ENCODE peak calls at places on chromosomes 4 and X, in four cellular contexts. One of them, this sample, is unnamed.

GRCh38 chrX:46994096-46994495 is 81.9 kb downstream of the JADE3 start:
- DNase-seq in stimulated activated CD8-positive, alpha-beta memory T cell treated with anti-CD3 and anti-CD28 coated beads, Interleukin-4, amount 100 ng/mL, for 1 hour: no peak
- DNase-seq in skeletal muscle cell: no peak
- DNase-seq in activated CD4-positive, alpha-beta T cell treated with anti-CD3 and anti-CD28 coated beads for 48 hours: no peak
- DNase-seq in this sample: no peak

GRCh38 chr4:185892165-185892564 is 80.2 kb upstream of the SORBS2 start:
- DNase-seq in stimulated activated CD8-positive, alpha-beta memory T cell treated with anti-CD3 and anti-CD28 coated beads, Interleukin-4, amount 100 ng/mL, for 1 hour: no peak
- DNase-seq in skeletal muscle cell: no peak
- DNase-seq in activated CD4-positive, alpha-beta T cell treated with anti-CD3 and anti-CD28 coated beads for 48 hours: no peak
- DNase-seq in this sample: no peak

GRCh38 chr4:157045507-157046127 is 30.3 kb upstream of the GLRB start:
- DNase-seq in stimulated activated CD8-positive, alpha-beta memory T cell treated with anti-CD3 and anti-CD28 coated beads, Interleukin-4, amount 100 ng/mL, for 1 hour: no peak
- DNase-seq in skeletal muscle cell: peak
- DNase-seq in activated CD4-positive, alpha-beta T cell treated with anti-CD3 and anti-CD28 coated beads for 48 hours: no peak
- DNase-seq in this sample: peak

GRCh38 chr4:106366026-106366425 is 2.6 kb downstream of the GIMD1 start:
- DNase-seq in stimulated activated CD8-positive, alpha-beta memory T cell treated with anti-CD3 and anti-CD28 coated beads, Interleukin-4, amount 100 ng/mL, for 1 hour: no peak
- DNase-seq in skeletal muscle cell: no peak
- DNase-seq in activated CD4-positive, alpha-beta T cell treated with anti-CD3 and anti-CD28 coated beads for 48 hours: no peak
- DNase-seq in this sample: no peak

GRCh38 chrX:70476934-70477733 is 32.5 kb downstream of the DLG3 start:
- DNase-seq in stimulated activated CD8-positive, alpha-beta memory T cell treated with anti-CD3 and anti-CD28 coated beads, Interleukin-4, amount 100 ng/mL, for 1 hour: no peak
- DNase-seq in skeletal muscle cell: no peak
- DNase-seq in activated CD4-positive, alpha-beta T cell treated with anti-CD3 and anti-CD28 coated beads for 48 hours: no peak
- DNase-seq in this sample: peak

GRCh38 chr4:140059159-140059558 is 94.8 kb downstream of the MAML3 start:
- DNase-seq in stimulated activated CD8-positive, alpha-beta memory T cell treated with anti-CD3 and anti-CD28 coated beads, Interleukin-4, amount 100 ng/mL, for 1 hour: no peak
- DNase-seq in skeletal muscle cell: no peak
- DNase-seq in activated CD4-positive, alpha-beta T cell treated with anti-CD3 and anti-CD28 coated beads for 48 hours: no peak
- DNase-seq in this sample: peak

GRCh38 chr4:27787195-27787594 is 926.6 kb downstream of the STIM2 start:
- DNase-seq in stimulated activated CD8-positive, alpha-beta memory T cell treated with anti-CD3 and anti-CD28 coated beads, Interleukin-4, amount 100 ng/mL, for 1 hour: no peak
- DNase-seq in skeletal muscle cell: no peak
- DNase-seq in activated CD4-positive, alpha-beta T cell treated with anti-CD3 and anti-CD28 coated beads for 48 hours: no peak
- DNase-seq in this sample: peak

GRCh38 chr4:113065629-113066028 is 16.2 kb downstream of the ANK2 start:
- DNase-seq in stimulated activated CD8-positive, alpha-beta memory T cell treated with anti-CD3 and anti-CD28 coated beads, Interleukin-4, amount 100 ng/mL, for 1 hour: no peak
- DNase-seq in skeletal muscle cell: no peak
- DNase-seq in activated CD4-positive, alpha-beta T cell treated with anti-CD3 and anti-CD28 coated beads for 48 hours: no peak
- DNase-seq in this sample: no peak

GRCh38 chr4:124060261-124060918 is 652.1 kb downstream of the ANKRD50 start:
- DNase-seq in stimulated activated CD8-positive, alpha-beta memory T cell treated with anti-CD3 and anti-CD28 coated beads, Interleukin-4, amount 100 ng/mL, for 1 hour: no peak
- DNase-seq in skeletal muscle cell: peak
- DNase-seq in activated CD4-positive, alpha-beta T cell treated with anti-CD3 and anti-CD28 coated beads for 48 hours: no peak
- DNase-seq in this sample: peak

GRCh38 chr4:18578307-18578706 is 556.8 kb upstream of the LCORL start:
- DNase-seq in stimulated activated CD8-positive, alpha-beta memory T cell treated with anti-CD3 and anti-CD28 coated beads, Interleukin-4, amount 100 ng/mL, for 1 hour: no peak
- DNase-seq in skeletal muscle cell: no peak
- DNase-seq in activated CD4-positive, alpha-beta T cell treated with anti-CD3 and anti-CD28 coated beads for 48 hours: no peak
- DNase-seq in this sample: no peak

GRCh38 chrX:153409414-153410101 is 1.7 kb upstream of the ZFP92 start:
- DNase-seq in stimulated activated CD8-positive, alpha-beta memory T cell treated with anti-CD3 and anti-CD28 coated beads, Interleukin-4, amount 100 ng/mL, for 1 hour: no peak
- DNase-seq in skeletal muscle cell: no peak
- DNase-seq in activated CD4-positive, alpha-beta T cell treated with anti-CD3 and anti-CD28 coated beads for 48 hours: no peak
- DNase-seq in this sample: no peak

GRCh38 chr4:24477919-24478318 is 106.4 kb downstream of the DHX15 start:
- DNase-seq in stimulated activated CD8-positive, alpha-beta memory T cell treated with anti-CD3 and anti-CD28 coated beads, Interleukin-4, amount 100 ng/mL, for 1 hour: no peak
- DNase-seq in skeletal muscle cell: peak
- DNase-seq in activated CD4-positive, alpha-beta T cell treated with anti-CD3 and anti-CD28 coated beads for 48 hours: no peak
- DNase-seq in this sample: no peak

GRCh38 chr4:185096032-185096653 is 46.9 kb upstream of the SLC25A4 start:
- DNase-seq in stimulated activated CD8-positive, alpha-beta memory T cell treated with anti-CD3 and anti-CD28 coated beads, Interleukin-4, amount 100 ng/mL, for 1 hour: no peak
- DNase-seq in skeletal muscle cell: no peak
- DNase-seq in activated CD4-positive, alpha-beta T cell treated with anti-CD3 and anti-CD28 coated beads for 48 hours: peak
- DNase-seq in this sample: peak

GRCh38 chr4:151922811-151923210 is 162.0 kb upstream of the GATB start:
- DNase-seq in stimulated activated CD8-positive, alpha-beta memory T cell treated with anti-CD3 and anti-CD28 coated beads, Interleukin-4, amount 100 ng/mL, for 1 hour: no peak
- DNase-seq in skeletal muscle cell: no peak
- DNase-seq in activated CD4-positive, alpha-beta T cell treated with anti-CD3 and anti-CD28 coated beads for 48 hours: no peak
- DNase-seq in this sample: no peak

GRCh38 chr4:19748470-19748869 is 503.2 kb upstream of the SLIT2 start:
- DNase-seq in stimulated activated CD8-positive, alpha-beta memory T cell treated with anti-CD3 and anti-CD28 coated beads, Interleukin-4, amount 100 ng/mL, for 1 hour: no peak
- DNase-seq in skeletal muscle cell: peak
- DNase-seq in activated CD4-positive, alpha-beta T cell treated with anti-CD3 and anti-CD28 coated beads for 48 hours: no peak
- DNase-seq in this sample: no peak

GRCh38 chrX:94389044-94389443 is 715.0 kb downstream of the FAM133A start:
- DNase-seq in stimulated activated CD8-positive, alpha-beta memory T cell treated with anti-CD3 and anti-CD28 coated beads, Interleukin-4, amount 100 ng/mL, for 1 hour: no peak
- DNase-seq in skeletal muscle cell: no peak
- DNase-seq in activated CD4-positive, alpha-beta T cell treated with anti-CD3 and anti-CD28 coated beads for 48 hours: no peak
- DNase-seq in this sample: no peak

GRCh38 chr4:83205760-83206159 is 78.8 kb downstream of the COQ2 start:
- DNase-seq in stimulated activated CD8-positive, alpha-beta memory T cell treated with anti-CD3 and anti-CD28 coated beads, Interleukin-4, amount 100 ng/mL, for 1 hour: no peak
- DNase-seq in skeletal muscle cell: no peak
- DNase-seq in activated CD4-positive, alpha-beta T cell treated with anti-CD3 and anti-CD28 coated beads for 48 hours: no peak
- DNase-seq in this sample: no peak

GRCh38 chr4:149993030-149993429 is 85.2 kb upstream of the DCLK2 start:
- DNase-seq in stimulated activated CD8-positive, alpha-beta memory T cell treated with anti-CD3 and anti-CD28 coated beads, Interleukin-4, amount 100 ng/mL, for 1 hour: no peak
- DNase-seq in skeletal muscle cell: no peak
- DNase-seq in activated CD4-positive, alpha-beta T cell treated with anti-CD3 and anti-CD28 coated beads for 48 hours: no peak
- DNase-seq in this sample: no peak

GRCh38 chr4:183249854-183250253 is 70.2 kb downstream of the CLDN22 start:
- DNase-seq in stimulated activated CD8-positive, alpha-beta memory T cell treated with anti-CD3 and anti-CD28 coated beads, Interleukin-4, amount 100 ng/mL, for 1 hour: no peak
- DNase-seq in skeletal muscle cell: no peak
- DNase-seq in activated CD4-positive, alpha-beta T cell treated with anti-CD3 and anti-CD28 coated beads for 48 hours: peak
- DNase-seq in this sample: peak

GRCh38 chrX:46837543-46838481 is 969 bp downstream of the RP2 start:
- DNase-seq in stimulated activated CD8-positive, alpha-beta memory T cell treated with anti-CD3 and anti-CD28 coated beads, Interleukin-4, amount 100 ng/mL, for 1 hour: peak
- DNase-seq in skeletal muscle cell: no peak
- DNase-seq in activated CD4-positive, alpha-beta T cell treated with anti-CD3 and anti-CD28 coated beads for 48 hours: peak
- DNase-seq in this sample: peak

GRCh38 chr4:37000281-37000680 is 244.3 kb upstream of the NWD2 start:
- DNase-seq in stimulated activated CD8-positive, alpha-beta memory T cell treated with anti-CD3 and anti-CD28 coated beads, Interleukin-4, amount 100 ng/mL, for 1 hour: no peak
- DNase-seq in skeletal muscle cell: no peak
- DNase-seq in activated CD4-positive, alpha-beta T cell treated with anti-CD3 and anti-CD28 coated beads for 48 hours: no peak
- DNase-seq in this sample: no peak

GRCh38 chr4:53913771-53914170 is 150.6 kb downstream of the CHIC2 start:
- DNase-seq in stimulated activated CD8-positive, alpha-beta memory T cell treated with anti-CD3 and anti-CD28 coated beads, Interleukin-4, amount 100 ng/mL, for 1 hour: no peak
- DNase-seq in skeletal muscle cell: no peak
- DNase-seq in activated CD4-positive, alpha-beta T cell treated with anti-CD3 and anti-CD28 coated beads for 48 hours: no peak
- DNase-seq in this sample: no peak

GRCh38 chr4:149512489-149512888 is 303.2 kb downstream of the IQCM start:
- DNase-seq in stimulated activated CD8-positive, alpha-beta memory T cell treated with anti-CD3 and anti-CD28 coated beads, Interleukin-4, amount 100 ng/mL, for 1 hour: no peak
- DNase-seq in skeletal muscle cell: no peak
- DNase-seq in activated CD4-positive, alpha-beta T cell treated with anti-CD3 and anti-CD28 coated beads for 48 hours: no peak
- DNase-seq in this sample: no peak

GRCh38 chr4:98663226-98664006 is 5.0 kb upstream of the TSPAN5 start:
- DNase-seq in stimulated activated CD8-positive, alpha-beta memory T cell treated with anti-CD3 and anti-CD28 coated beads, Interleukin-4, amount 100 ng/mL, for 1 hour: peak
- DNase-seq in skeletal muscle cell: no peak
- DNase-seq in activated CD4-positive, alpha-beta T cell treated with anti-CD3 and anti-CD28 coated beads for 48 hours: peak
- DNase-seq in this sample: no peak

This sample was measured in HT-29.